ENCODE peak calls at places on chromosomes 11 and 22, in five cellular contexts. Y is neural progenitor cell, Z is lung, T is psoas muscle, I is HCT116. J is an unnamed sample.
A peak's percentile ranks its signal among the peaks of the same experiment; 100 is the strongest.

GRCh38 chr11:64074239-64074638 is 38.5 kb downstream of the FLRT1 start:
- DNase-seq in Y (no peak), Z (peak; percentile 57), T (no peak), I (no peak), J (no peak)

GRCh38 chr22:36234211-36234610 is 5.1 kb downstream of the APOL2 start:
- DNase-seq in Y (no peak), Z (no peak), T (no peak), I (no peak), J (no peak)

GRCh38 chr11:18774801-18775200 is 16.8 kb downstream of the PTPN5 start:
- DNase-seq in Y (no peak), Z (no peak), T (no peak), I (no peak), J (no peak)

GRCh38 chr11:35012467-35013191 is 96.2 kb downstream of the PDHX start:
- DNase-seq in Y (no peak), Z (no peak), T (no peak), I (no peak), J (no peak)

GRCh38 chr22:44357962-44358553 is 45.3 kb upstream of the SHISAL1 start:
- DNase-seq in Y (peak; percentile 71), Z (no peak), T (peak; percentile 46), I (no peak), J (no peak)

GRCh38 chr11:3134651-3135490 is 30.2 kb downstream of the OSBPL5 start:
- DNase-seq in Y (no peak), Z (no peak), T (peak; percentile 55), I (no peak), J (peak; percentile 53)

GRCh38 chr11:4127357-4127756 is 32.8 kb downstream of the RRM1 start:
- DNase-seq in Y (no peak), Z (no peak), T (no peak), I (no peak), J (no peak)

GRCh38 chr11:111598546-111598945 is 3.7 kb upstream of the SIK2 start:
- DNase-seq in Y (no peak), Z (no peak), T (no peak), I (no peak), J (no peak)

DNA sequence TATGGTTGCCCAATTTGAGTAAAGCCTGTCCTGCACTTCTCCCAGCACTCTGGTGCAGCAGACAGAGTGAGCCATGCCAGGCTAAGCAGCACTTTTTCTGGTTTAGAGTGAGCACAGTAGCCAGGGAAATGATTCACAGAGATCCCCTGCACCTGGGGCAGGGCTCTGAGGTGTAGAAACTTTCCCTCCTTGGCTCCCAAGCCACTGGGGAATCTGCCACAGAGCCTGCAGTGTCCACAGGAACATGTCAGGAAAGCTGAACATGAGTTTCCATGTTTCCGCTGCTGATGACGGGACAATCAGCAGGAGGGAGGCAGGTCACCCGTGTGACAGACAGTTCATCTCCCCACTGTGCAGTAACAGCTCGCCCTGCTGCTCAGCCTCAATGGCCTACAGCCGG is 429.9 kb upstream of the B3GAT1 start:
- DNase-seq in Y (no peak), Z (no peak), T (no peak), I (no peak), J (no peak)
- H3K4me3 ChIP-seq in Y (no peak overlapping the region), Z (no peak overlapping the region), T (no peak overlapping the region), I (no peak overlapping the region), J (no peak overlapping the region)

GRCh38 chr22:50696799-50697561 is 24.4 kb downstream of the SHANK3 start:
- DNase-seq in Y (peak; percentile 81), Z (no peak), T (peak; percentile 50), I (no peak), J (no peak)
- TF ChIP-seq CTCF in Y (peak; percentile 79), Z (no peak), T (peak; percentile 34), I (no peak), J (no peak)

DNA sequence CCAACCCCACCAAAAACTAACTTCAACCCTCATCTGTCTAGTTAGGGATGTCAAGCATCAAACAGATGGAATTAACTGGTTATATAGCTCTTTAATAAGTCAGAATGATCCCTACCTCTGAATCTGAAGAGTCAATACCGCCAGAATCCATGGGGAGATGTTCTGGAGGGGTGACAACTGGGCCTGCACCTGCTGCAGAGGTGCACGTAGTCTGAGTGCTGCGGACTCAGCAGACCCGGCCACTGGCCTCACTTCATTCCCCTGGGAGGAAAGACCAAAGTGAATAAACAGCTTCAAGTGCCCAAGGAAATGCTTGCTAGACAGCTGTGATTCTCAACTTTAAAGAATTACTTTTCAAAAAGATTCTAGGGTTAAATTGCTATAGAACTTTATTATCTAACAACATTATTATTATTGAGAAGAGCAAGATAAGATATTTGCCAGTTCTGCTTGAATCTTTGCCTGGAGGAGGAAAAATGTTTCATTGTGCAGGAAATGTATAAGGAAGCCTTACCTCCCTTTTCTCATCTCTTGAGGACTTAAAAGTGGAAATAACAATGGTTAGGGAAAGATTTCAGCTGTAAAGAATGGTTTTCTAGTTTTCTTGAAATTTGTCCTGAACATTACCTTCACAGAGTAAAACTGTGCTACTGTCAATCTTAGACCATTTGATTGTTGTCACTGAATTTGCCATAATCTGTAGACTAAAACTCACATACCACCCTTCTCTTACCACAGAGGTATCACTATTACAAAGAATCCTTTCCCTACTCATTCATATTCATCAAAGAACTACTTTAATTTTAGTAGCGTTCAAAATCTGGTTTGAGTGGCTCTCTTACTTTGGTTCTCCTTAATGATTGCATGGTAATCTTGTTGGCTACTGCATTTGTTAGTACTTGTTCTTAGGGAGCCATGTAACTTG is 4.2 kb downstream of the XBP1 start:
- DNase-seq in Y (no peak), Z (no peak), T (no peak), I (no peak), J (no peak)
- H3K4me1 ChIP-seq in Y (peaks cover 12% of the 10 kb centered on the region), Z (peaks cover 20% of the 10 kb centered on the region), T (peaks cover 39% of the 10 kb centered on the region), I (peaks cover 8% of the 10 kb centered on the region), J (peaks cover 34% of the 10 kb centered on the region)

GRCh38 chr11:70631624-70632047 is 233.3 kb downstream of the CTTN start:
- DNase-seq in Y (no peak), Z (no peak), T (no peak), I (no peak), J (no peak)
- H3K4me3 ChIP-seq in Y (no peak overlapping the region), Z (no peak overlapping the region), T (no peak overlapping the region), I (no peak overlapping the region), J (no peak overlapping the region)

DNA sequence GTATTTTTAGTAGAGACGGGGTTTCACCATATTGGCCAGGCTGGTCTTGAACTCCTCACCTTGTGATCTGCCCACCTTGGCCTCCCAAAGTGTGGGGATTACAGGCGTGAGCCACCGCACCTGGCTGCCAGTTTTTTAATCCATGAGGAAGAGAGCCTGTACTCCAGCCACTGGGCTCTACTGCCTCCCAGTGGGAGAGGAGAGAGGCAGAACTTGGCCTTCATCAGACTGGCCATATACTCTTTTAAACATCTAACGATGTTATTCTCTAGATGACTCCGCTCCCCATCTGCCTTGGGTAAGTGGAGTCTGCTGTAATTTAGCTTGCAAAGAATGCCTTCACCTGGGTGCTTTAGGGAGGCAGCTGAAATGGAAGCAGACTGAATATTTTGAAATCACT is 34.6 kb downstream of the SLC6A5 start:
- DNase-seq in Y (no peak), Z (no peak), T (no peak), I (peak; percentile 4), J (no peak)
- TF ChIP-seq CTCF in Y (peak; percentile 15), Z (no peak), T (no peak), I (no peak), J (no peak)

GRCh38 chr11:91717169-91717568 is 507.4 kb upstream of the FAT3 start:
- DNase-seq in Y (peak; percentile 5), Z (no peak), T (no peak), I (no peak), J (no peak)
- H3K4me1 ChIP-seq in Y (peaks cover 21% of the 10 kb centered on the region), Z (no peaks in the 10 kb centered on the region), T (no peaks in the 10 kb centered on the region), I (no peaks in the 10 kb centered on the region), J (no peaks in the 10 kb centered on the region)

J was measured in mucosa of descending colon.